ENCODE peak calls at places on chromosomes 13 and 19, in eight cellular contexts. One of them, this sample, is unnamed.

GRCh38 chr13:71771144-71771543 is 95.9 kb downstream of the DACH1 start:
- DNase-seq in glutamatergic neuron: no peak
- DNase-seq in WTC11: no peak
- DNase-seq in endodermal cell: no peak
- DNase-seq in body of pancreas: no peak
- DNase-seq in HFFc6: no peak
- DNase-seq in colonic mucosa: no peak
- DNase-seq in dorsolateral prefrontal cortex: no peak
- DNase-seq in this sample: no peak

GRCh38 chr19:7965921-7966665 is 22.6 kb upstream of the TIMM44 start:
- DNase-seq in glutamatergic neuron: no peak
- DNase-seq in WTC11: no peak
- DNase-seq in endodermal cell: no peak
- DNase-seq in body of pancreas: no peak
- DNase-seq in HFFc6: no peak
- DNase-seq in colonic mucosa: no peak
- DNase-seq in dorsolateral prefrontal cortex: no peak
- DNase-seq in this sample: no peak

GRCh38 chr13:74675185-74675584 is 541.0 kb upstream of the KLF12 start:
- DNase-seq in glutamatergic neuron: no peak
- DNase-seq in WTC11: no peak
- DNase-seq in endodermal cell: no peak
- DNase-seq in body of pancreas: no peak
- DNase-seq in HFFc6: no peak
- DNase-seq in colonic mucosa: no peak
- DNase-seq in dorsolateral prefrontal cortex: no peak
- DNase-seq in this sample: no peak

GRCh38 chr13:48232420-48233096 is 448 bp upstream of the ITM2B start:
- DNase-seq in glutamatergic neuron: no peak
- DNase-seq in WTC11: no peak
- DNase-seq in endodermal cell: peak
- DNase-seq in body of pancreas: no peak
- DNase-seq in HFFc6: peak
- DNase-seq in colonic mucosa: peak
- DNase-seq in dorsolateral prefrontal cortex: peak
- DNase-seq in this sample: no peak

GRCh38 chr13:112587767-112588489 is at the start of gene TUBGCP3:
- DNase-seq in glutamatergic neuron: peak
- DNase-seq in WTC11: peak
- DNase-seq in endodermal cell: peak
- DNase-seq in body of pancreas: peak
- DNase-seq in HFFc6: peak
- DNase-seq in colonic mucosa: peak
- DNase-seq in dorsolateral prefrontal cortex: peak
- DNase-seq in this sample: peak

GRCh38 chr19:27773318-27774094 is 1439.4 kb downstream of the UQCRFS1 start:
- DNase-seq in glutamatergic neuron: no peak
- DNase-seq in WTC11: no peak
- DNase-seq in endodermal cell: peak
- DNase-seq in body of pancreas: no peak
- DNase-seq in HFFc6: no peak
- DNase-seq in colonic mucosa: no peak
- DNase-seq in dorsolateral prefrontal cortex: no peak
- DNase-seq in this sample: no peak

GRCh38 chr13:107421028-107421427 is 794.3 kb downstream of the LIG4 start:
- DNase-seq in glutamatergic neuron: no peak
- DNase-seq in WTC11: no peak
- DNase-seq in endodermal cell: no peak
- DNase-seq in body of pancreas: no peak
- DNase-seq in HFFc6: no peak
- DNase-seq in colonic mucosa: no peak
- DNase-seq in dorsolateral prefrontal cortex: no peak
- DNase-seq in this sample: no peak

GRCh38 chr19:3036119-3036794 is 7.2 kb upstream of the TLE2 start:
- DNase-seq in glutamatergic neuron: peak
- DNase-seq in WTC11: peak
- DNase-seq in endodermal cell: peak
- DNase-seq in body of pancreas: peak
- DNase-seq in HFFc6: peak
- DNase-seq in colonic mucosa: peak
- DNase-seq in dorsolateral prefrontal cortex: peak
- DNase-seq in this sample: peak

GRCh38 chr19:7415163-7415856 is 66.6 kb downstream of the ARHGEF18 start:
- DNase-seq in glutamatergic neuron: no peak
- DNase-seq in WTC11: no peak
- DNase-seq in endodermal cell: no peak
- DNase-seq in body of pancreas: peak
- DNase-seq in HFFc6: no peak
- DNase-seq in colonic mucosa: peak
- DNase-seq in dorsolateral prefrontal cortex: no peak
- DNase-seq in this sample: no peak

GRCh38 chr19:54521022-54521859 is 18.6 kb downstream of the LAIR2 start:
- DNase-seq in glutamatergic neuron: no peak
- DNase-seq in WTC11: no peak
- DNase-seq in endodermal cell: no peak
- DNase-seq in body of pancreas: no peak
- DNase-seq in HFFc6: no peak
- DNase-seq in colonic mucosa: no peak
- DNase-seq in dorsolateral prefrontal cortex: no peak
- DNase-seq in this sample: no peak

GRCh38 chr13:96963786-96964475 is 30.3 kb downstream of the OXGR1 start:
- DNase-seq in glutamatergic neuron: no peak
- DNase-seq in WTC11: no peak
- DNase-seq in endodermal cell: no peak
- DNase-seq in body of pancreas: no peak
- DNase-seq in HFFc6: no peak
- DNase-seq in colonic mucosa: no peak
- DNase-seq in dorsolateral prefrontal cortex: no peak
- DNase-seq in this sample: no peak

GRCh38 chr13:96968027-96968426 is 26.2 kb downstream of the OXGR1 start:
- DNase-seq in glutamatergic neuron: no peak
- DNase-seq in WTC11: no peak
- DNase-seq in endodermal cell: no peak
- DNase-seq in body of pancreas: no peak
- DNase-seq in HFFc6: no peak
- DNase-seq in colonic mucosa: no peak
- DNase-seq in dorsolateral prefrontal cortex: no peak
- DNase-seq in this sample: no peak

GRCh38 chr13:96966415-96967102 is 27.7 kb downstream of the OXGR1 start:
- DNase-seq in glutamatergic neuron: no peak
- DNase-seq in WTC11: no peak
- DNase-seq in endodermal cell: no peak
- DNase-seq in body of pancreas: no peak
- DNase-seq in HFFc6: no peak
- DNase-seq in colonic mucosa: no peak
- DNase-seq in dorsolateral prefrontal cortex: no peak
- DNase-seq in this sample: no peak

GRCh38 chr13:96967248-96967745 is 27.0 kb downstream of the OXGR1 start:
- DNase-seq in glutamatergic neuron: no peak
- DNase-seq in WTC11: no peak
- DNase-seq in endodermal cell: peak
- DNase-seq in body of pancreas: no peak
- DNase-seq in HFFc6: no peak
- DNase-seq in colonic mucosa: no peak
- DNase-seq in dorsolateral prefrontal cortex: no peak
- DNase-seq in this sample: no peak
- TF ChIP-seq CTCF in glutamatergic neuron: peak
- TF ChIP-seq CTCF in WTC11: peak
- TF ChIP-seq CTCF in endodermal cell: peak
- TF ChIP-seq CTCF in body of pancreas: no peak
- TF ChIP-seq CTCF in HFFc6: peak
- TF ChIP-seq CTCF in colonic mucosa: no peak
- TF ChIP-seq CTCF in dorsolateral prefrontal cortex: no peak
- TF ChIP-seq CTCF in this sample: no peak

DNA sequence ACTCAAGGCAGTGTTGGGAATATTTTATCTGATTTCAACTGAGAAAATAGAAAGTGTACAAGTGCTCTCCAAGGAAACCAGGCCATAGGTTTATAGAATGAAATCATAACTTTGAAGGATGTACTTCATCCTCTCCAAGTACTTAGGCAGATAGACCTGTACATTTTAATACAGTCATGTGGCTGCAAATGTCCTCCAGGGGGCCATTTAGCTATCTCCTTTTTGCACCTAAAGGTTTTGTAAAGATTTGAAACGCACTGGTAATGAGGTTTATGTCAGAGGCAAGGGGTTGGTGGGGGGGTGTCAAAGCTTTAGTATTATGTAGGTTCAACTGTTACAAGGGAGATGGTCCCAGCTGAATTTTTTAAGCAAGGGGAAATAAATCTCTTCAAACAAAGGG is 364.4 kb downstream of the DCT start:
- DNase-seq in glutamatergic neuron: no peak
- DNase-seq in WTC11: no peak
- DNase-seq in endodermal cell: no peak
- DNase-seq in body of pancreas: no peak
- DNase-seq in HFFc6: no peak
- DNase-seq in colonic mucosa: no peak
- DNase-seq in dorsolateral prefrontal cortex: no peak
- DNase-seq in this sample: no peak
- TF ChIP-seq CTCF in glutamatergic neuron: peak
- TF ChIP-seq CTCF in WTC11: no peak
- TF ChIP-seq CTCF in endodermal cell: peak
- TF ChIP-seq CTCF in body of pancreas: no peak
- TF ChIP-seq CTCF in HFFc6: peak
- TF ChIP-seq CTCF in colonic mucosa: no peak
- TF ChIP-seq CTCF in dorsolateral prefrontal cortex: no peak
- TF ChIP-seq CTCF in this sample: no peak

GRCh38 chr13:62212246-62212645 is 796.6 kb upstream of the PCDH20 start:
- DNase-seq in glutamatergic neuron: no peak
- DNase-seq in WTC11: peak
- DNase-seq in endodermal cell: peak
- DNase-seq in body of pancreas: no peak
- DNase-seq in HFFc6: no peak
- DNase-seq in colonic mucosa: no peak
- DNase-seq in dorsolateral prefrontal cortex: no peak
- DNase-seq in this sample: no peak
- TF ChIP-seq CTCF in glutamatergic neuron: no peak
- TF ChIP-seq CTCF in WTC11: no peak
- TF ChIP-seq CTCF in endodermal cell: no peak
- TF ChIP-seq CTCF in body of pancreas: no peak
- TF ChIP-seq CTCF in HFFc6: no peak
- TF ChIP-seq CTCF in colonic mucosa: no peak
- TF ChIP-seq CTCF in dorsolateral prefrontal cortex: no peak
- TF ChIP-seq CTCF in this sample: no peak

GRCh38 chr19:16117594-16118033 is 5.9 kb downstream of the RAB8A start:
- DNase-seq in glutamatergic neuron: no peak
- DNase-seq in WTC11: peak
- DNase-seq in endodermal cell: peak
- DNase-seq in body of pancreas: no peak
- DNase-seq in HFFc6: no peak
- DNase-seq in colonic mucosa: no peak
- DNase-seq in dorsolateral prefrontal cortex: no peak
- DNase-seq in this sample: no peak
- TF ChIP-seq CTCF in glutamatergic neuron: no peak
- TF ChIP-seq CTCF in WTC11: no peak
- TF ChIP-seq CTCF in endodermal cell: peak
- TF ChIP-seq CTCF in body of pancreas: no peak
- TF ChIP-seq CTCF in HFFc6: no peak
- TF ChIP-seq CTCF in colonic mucosa: no peak
- TF ChIP-seq CTCF in dorsolateral prefrontal cortex: no peak
- TF ChIP-seq CTCF in this sample: no peak

DNA sequence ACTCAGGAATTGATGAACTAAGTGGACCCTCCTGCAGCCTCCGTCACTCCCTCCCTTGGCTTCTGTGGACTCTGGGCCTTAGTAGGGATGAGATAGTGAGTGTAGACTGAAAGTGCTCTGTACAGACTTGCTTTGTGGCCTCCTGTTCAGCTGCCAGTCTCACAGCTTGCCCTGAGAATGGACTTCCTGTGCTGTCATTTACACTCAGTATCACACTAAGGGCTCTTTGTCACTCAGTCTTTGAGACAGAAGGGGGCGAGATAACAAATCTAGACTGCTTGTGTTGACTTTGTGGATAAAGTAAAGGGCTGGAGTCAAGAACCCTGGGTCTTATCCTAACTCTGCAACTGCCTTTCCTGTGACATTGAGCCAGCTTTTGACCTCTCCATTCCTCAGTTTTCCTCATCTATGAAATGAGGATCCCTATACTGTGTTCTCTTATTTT is 21.0 kb upstream of the SPRY2 start:
- DNase-seq in glutamatergic neuron: no peak
- DNase-seq in WTC11: no peak
- DNase-seq in endodermal cell: peak
- DNase-seq in body of pancreas: no peak
- DNase-seq in HFFc6: no peak
- DNase-seq in colonic mucosa: peak
- DNase-seq in dorsolateral prefrontal cortex: peak
- DNase-seq in this sample: no peak
- TF ChIP-seq CTCF in glutamatergic neuron: no peak
- TF ChIP-seq CTCF in WTC11: no peak
- TF ChIP-seq CTCF in endodermal cell: no peak
- TF ChIP-seq CTCF in body of pancreas: no peak
- TF ChIP-seq CTCF in HFFc6: no peak
- TF ChIP-seq CTCF in colonic mucosa: no peak
- TF ChIP-seq CTCF in dorsolateral prefrontal cortex: peak
- TF ChIP-seq CTCF in this sample: no peak

DNA sequence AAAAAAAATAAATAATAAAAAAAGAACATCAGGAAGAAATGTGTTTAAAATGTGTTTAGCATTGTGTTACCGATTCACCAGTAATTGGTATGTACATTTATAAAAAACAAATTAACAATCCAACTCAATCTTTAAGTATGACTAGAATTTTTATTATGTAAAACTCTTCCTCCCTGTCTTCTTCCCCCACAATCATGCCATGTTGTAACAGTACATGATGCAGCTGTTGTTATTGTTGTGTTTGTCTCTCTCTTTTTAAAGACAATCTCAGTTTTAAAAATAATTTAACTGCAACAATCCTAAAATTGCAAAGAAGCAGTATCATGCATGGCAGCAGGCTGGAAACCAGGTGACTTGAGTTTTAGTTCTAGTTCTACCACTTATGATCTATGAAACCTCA is 180.2 kb downstream of the RGCC start:
- DNase-seq in glutamatergic neuron: no peak
- DNase-seq in WTC11: no peak
- DNase-seq in endodermal cell: no peak
- DNase-seq in body of pancreas: no peak
- DNase-seq in HFFc6: no peak
- DNase-seq in colonic mucosa: no peak
- DNase-seq in dorsolateral prefrontal cortex: no peak
- DNase-seq in this sample: no peak
- TF ChIP-seq CTCF in glutamatergic neuron: no peak
- TF ChIP-seq CTCF in WTC11: no peak
- TF ChIP-seq CTCF in endodermal cell: no peak
- TF ChIP-seq CTCF in body of pancreas: no peak
- TF ChIP-seq CTCF in HFFc6: no peak
- TF ChIP-seq CTCF in colonic mucosa: no peak
- TF ChIP-seq CTCF in dorsolateral prefrontal cortex: no peak
- TF ChIP-seq CTCF in this sample: no peak

This sample was measured in natural killer cell.